ENCODE peak calls at places on chromosomes 12 and 14, in nine cellular contexts. Q is NT2/D1; G is GM10248; E is germinal center; I is AML-193; Z is activated gamma-delta T cell treated with Interleukin-2 at 50 U/mL for 16 hours; H is GM13977; W is stimulated activated CD8-positive, alpha-beta memory T cell treated with anti-CD3 and anti-CD28 coated beads, Interleukin-2, amount 100 ng/mL, for 48 hours; O is activated T-cell treated with anti-CD3 and anti-CD28 coated beads for 48 hours. N is an unnamed sample.

GRCh38 chr12:22541496-22541895 is 2.8 kb downstream of the C2CD5 start:
- DNase-seq in H (no peak), O (no peak), E (no peak), W (no peak), I (no peak), G (no peak), Q (no peak), Z (no peak), N (no peak)

GRCh38 chr14:102187583-102188001 is 47.9 kb downstream of the WDR20 start:
- DNase-seq in Q (no peak), W (no peak), E (no peak), O (no peak), H (no peak), Z (no peak), I (no peak), G (no peak), N (no peak)

GRCh38 chr12:56980268-56980667 is 22.9 kb upstream of the RDH16 start:
- DNase-seq in Z (no peak), I (no peak), O (no peak), G (no peak), W (no peak), H (no peak), E (no peak), Q (no peak), N (no peak)

GRCh38 chr14:48350971-48351370 is 675.6 kb upstream of the MDGA2 start:
- DNase-seq in H (no peak), Z (no peak), I (no peak), W (no peak), G (no peak), O (no peak), E (no peak), Q (no peak), N (no peak)

GRCh38 chr14:75259510-75259855 is 19.1 kb upstream of the FOS start:
- DNase-seq in I (peak; percentile 36), H (no peak), W (no peak), O (no peak), E (no peak), G (no peak), Z (no peak), Q (no peak), N (peak; percentile 35)

GRCh38 chr12:118271770-118272417 is 100.8 kb downstream of the TAOK3 start:
- DNase-seq in I (no peak), Z (no peak), W (no peak), O (no peak), G (no peak), H (no peak), E (no peak), Q (no peak), N (no peak)

GRCh38 chr14:48251290-48251689 is 575.9 kb upstream of the MDGA2 start:
- DNase-seq in O (no peak), Q (no peak), G (no peak), W (no peak), H (no peak), I (no peak), E (no peak), Z (no peak), N (peak; percentile 16)

GRCh38 chr14:27881063-27881462 is 885.5 kb upstream of the FOXG1 start:
- DNase-seq in I (no peak), H (no peak), Q (no peak), Z (no peak), E (no peak), G (no peak), W (no peak), O (no peak), N (no peak)

GRCh38 chr12:61531195-61531594 is 729.0 kb upstream of the USP15 start:
- DNase-seq in G (no peak), Z (no peak), I (no peak), H (no peak), W (no peak), O (no peak), E (no peak), Q (no peak), N (no peak)

GRCh38 chr14:104192883-104193245 is 54.5 kb downstream of the KIF26A start:
- DNase-seq in W (no peak), I (no peak), H (no peak), O (no peak), G (no peak), Z (no peak), E (no peak), Q (no peak), N (no peak)

GRCh38 chr12:89040146-89040964 is 311.9 kb downstream of the DUSP6 start:
- DNase-seq in H (peak; percentile 36), E (no peak), G (peak; percentile 53), I (peak; percentile 65), O (peak; percentile 79), W (peak; percentile 73), Q (no peak), Z (peak; percentile 64), N (peak; percentile 86)

GRCh38 chr14:68016243-68016914 is 196.8 kb downstream of the RAD51B start:
- DNase-seq in H (no peak), O (no peak), G (no peak), I (no peak), Z (no peak), W (no peak), Q (no peak), E (no peak), N (no peak)

GRCh38 chr12:23028158-23028802 is 403.3 kb downstream of the ETNK1 start:
- DNase-seq in W (no peak), I (no peak), Z (no peak), Q (peak; percentile 47), H (no peak), E (no peak), G (no peak), O (no peak), N (no peak)

GRCh38 chr14:101507306-101508150 is 53.8 kb upstream of the DIO3 start:
- DNase-seq in W (no peak), Q (no peak), O (no peak), I (no peak), G (no peak), Z (no peak), H (no peak), E (no peak), N (no peak)

GRCh38 chr14:63273091-63273490 is 45.6 kb downstream of the GPHB5 start:
- DNase-seq in W (no peak), O (no peak), G (no peak), I (no peak), Q (no peak), H (no peak), E (no peak), Z (no peak), N (no peak)

GRCh38 chr12:89247541-89247942 is 104.8 kb downstream of the DUSP6 start:
- DNase-seq in I (no peak), Q (no peak), E (no peak), G (no peak), Z (no peak), O (no peak), W (no peak), H (no peak), N (no peak)

GRCh38 chr12:21860128-21860527 is 81.1 kb downstream of the ABCC9 start:
- DNase-seq in W (no peak), I (no peak), G (no peak), Z (no peak), O (no peak), E (no peak), Q (no peak), H (no peak), N (no peak)

GRCh38 chr12:92431146-92431545 is 271.6 kb upstream of the PLEKHG7 start:
- DNase-seq in G (peak; percentile 34), I (no peak), H (no peak), O (peak; percentile 10), W (no peak), E (peak; percentile 38), Q (no peak), Z (peak; percentile 7), N (peak; percentile 68)

N was measured in Kasumi-1.